ENCODE peak calls at places on chromosomes 1 and 21, in ten cellular contexts. G, I, M, K, J, E, L, B, S and O are unnamed samples.

GRCh38 chr1:6599141-6599975 is 3.3 kb downstream of the KLHL21 start:
- DNase-seq in G (no peak), I (no peak), M (no peak), K (peak), J (peak), E (no peak), L (no peak), B (peak), S (no peak), O (no peak)

GRCh38 chr1:115867216-115867615 is 26.3 kb upstream of the NHLH2 start:
- DNase-seq in G (no peak), I (no peak), M (peak), K (no peak), J (no peak), E (no peak), L (no peak), B (no peak), S (no peak), O (no peak)

GRCh38 chr1:175984813-175985212 is 222.3 kb downstream of the COP1 start:
- DNase-seq in G (no peak), I (no peak), M (peak), K (no peak), J (no peak), E (no peak), L (no peak), B (no peak), S (no peak), O (no peak)

GRCh38 chr21:28444131-28444530 is 548.5 kb downstream of the LTN1 start:
- DNase-seq in G (no peak), I (no peak), M (no peak), K (no peak), J (no peak), E (no peak), L (no peak), B (no peak), S (no peak), O (no peak)

GRCh38 chr21:33025106-33025470 is 647 bp upstream of the OLIG2 start:
- DNase-seq in G (peak), I (no peak), M (no peak), K (no peak), J (peak), E (no peak), L (no peak), B (no peak), S (no peak), O (no peak)

GRCh38 chr1:33220701-33221384 is 35.4 kb upstream of the ZNF362 start:
- DNase-seq in G (no peak), I (no peak), M (no peak), K (no peak), J (peak), E (no peak), L (peak), B (no peak), S (peak), O (no peak)

GRCh38 chr1:110068646-110069301 is 1.7 kb downstream of the ALX3 start:
- DNase-seq in G (no peak), I (no peak), M (no peak), K (no peak), J (peak), E (no peak), L (no peak), B (no peak), S (no peak), O (no peak)

GRCh38 chr1:51519048-51519856 is at the start of gene EPS15:
- DNase-seq in G (peak), I (peak), M (peak), K (peak), J (peak), E (no peak), L (peak), B (peak), S (peak), O (peak)

GRCh38 chr1:44015206-44015605 is 16.1 kb downstream of the SLC6A9 start:
- DNase-seq in G (no peak), I (no peak), M (no peak), K (no peak), J (no peak), E (no peak), L (no peak), B (no peak), S (no peak), O (no peak)

GRCh38 chr1:156104065-156104810 is 10.3 kb upstream of the LMNA start:
- DNase-seq in G (peak), I (peak), M (peak), K (peak), J (peak), E (no peak), L (peak), B (peak), S (peak), O (peak)

GRCh38 chr1:82064701-82065100 is 264.0 kb downstream of the ADGRL2 start:
- DNase-seq in G (no peak), I (no peak), M (no peak), K (no peak), J (no peak), E (no peak), L (no peak), B (no peak), S (no peak), O (no peak)

GRCh38 chr1:169509354-169509753 is 23.6 kb upstream of the SLC19A2 start:
- DNase-seq in G (no peak), I (no peak), M (peak), K (no peak), J (no peak), E (no peak), L (no peak), B (no peak), S (no peak), O (no peak)

GRCh38 chr1:5998906-5999301 is 6.7 kb upstream of the NPHP4 start:
- DNase-seq in G (no peak), I (no peak), M (no peak), K (no peak), J (no peak), E (no peak), L (peak), B (no peak), S (no peak), O (peak)

GRCh38 chr1:239550178-239550577 is 163.8 kb downstream of the CHRM3 start:
- DNase-seq in G (no peak), I (no peak), M (no peak), K (no peak), J (no peak), E (no peak), L (no peak), B (no peak), S (no peak), O (no peak)

GRCh38 chr1:159229486-159229885 is 24.8 kb downstream of the ACKR1 start:
- DNase-seq in G (peak), I (no peak), M (peak), K (no peak), J (no peak), E (no peak), L (no peak), B (no peak), S (no peak), O (no peak)
- TF ChIP-seq EP300 in G (no peak), I (no peak), M (no peak), K (no peak), J (no peak), E (no peak), L (no peak), B (no peak), S (no peak), O (no peak)

DNA sequence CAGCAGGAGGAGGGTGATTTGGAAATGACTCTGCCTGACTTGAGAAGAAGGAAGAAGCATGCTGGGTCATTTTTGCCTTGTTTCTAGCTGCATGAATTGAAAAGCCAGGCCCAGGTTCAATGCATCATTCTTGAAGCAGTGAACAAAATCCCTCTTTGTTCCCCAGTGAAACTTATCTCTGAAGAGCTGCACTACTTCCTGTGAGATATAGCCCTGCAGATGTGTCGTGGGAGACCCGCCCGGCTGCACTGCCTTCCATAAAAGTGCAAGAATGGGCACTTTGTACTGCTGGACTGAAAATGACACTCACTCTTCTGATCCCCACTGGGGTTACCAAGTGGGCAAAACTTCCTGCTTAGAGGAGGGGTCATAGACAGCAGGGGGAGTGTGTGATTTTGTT is 249.2 kb upstream of the NFIA start:
- DNase-seq in G (no peak), I (no peak), M (no peak), K (peak), J (no peak), E (no peak), L (no peak), B (no peak), S (no peak), O (no peak)
- H3K27ac ChIP-seq in G (no peak), I (no peak), M (no peak), K (peak), J (no peak), E (no peak), L (no peak), B (no peak), S (no peak), O (no peak)

GRCh38 chr1:85074365-85074964 is 26.2 kb upstream of the MCOLN3 start:
- DNase-seq in G (no peak), I (no peak), M (no peak), K (no peak), J (no peak), E (no peak), L (no peak), B (no peak), S (no peak), O (no peak)

GRCh38 chr1:85078903-85079302 is 30.6 kb upstream of the MCOLN3 start:
- DNase-seq in G (no peak), I (no peak), M (peak), K (no peak), J (no peak), E (no peak), L (no peak), B (no peak), S (no peak), O (no peak)
- TF ChIP-seq EP300 in G (no peak), I (no peak), M (no peak), K (no peak), J (no peak), E (no peak), L (no peak), B (no peak), S (no peak), O (no peak)

GRCh38 chr1:42949312-42950145 is 9.1 kb downstream of the SLC2A1 start:
- DNase-seq in G (peak), I (no peak), M (no peak), K (no peak), J (no peak), E (no peak), L (no peak), B (no peak), S (no peak), O (no peak)
- H3K27ac ChIP-seq in G (peak), I (peak), M (peak), K (no peak), J (no peak), E (no peak), L (peak), B (no peak), S (no peak), O (no peak)